ENCODE peak calls at places on chromosomes 12 and 14, in ten cellular contexts. O, C, W, F, G, V, I, L, A and J are unnamed samples.

GRCh38 chr12:106302401-106303201 is at the start of gene TCP11L2:
- DNase-seq in O (no peak), C (peak; percentile 93), A (peak; percentile 82), W (peak; percentile 87), I (peak; percentile 72), G (peak; percentile 94), F (peak; percentile 94), L (peak; percentile 90), V (peak; percentile 96), J (no peak)

GRCh38 chr12:1502856-1503255 is 91.5 kb downstream of the FBXL14 start:
- DNase-seq in A (no peak), L (no peak), G (no peak), V (peak; percentile 39), F (no peak), W (no peak), O (no peak), C (no peak), I (no peak), J (no peak)

GRCh38 chr12:20601668-20602280 is 93.4 kb upstream of the SLCO1C1 start:
- DNase-seq in V (peak; percentile 39), I (no peak), F (no peak), G (peak; percentile 26), L (no peak), W (peak; percentile 48), C (no peak), O (no peak), A (no peak), J (peak; percentile 45)

GRCh38 chr12:51955702-51956101 is 4.2 kb downstream of the ACVR1B start:
- DNase-seq in C (no peak), G (no peak), V (no peak), I (no peak), W (no peak), F (no peak), L (no peak), O (no peak), A (no peak), J (no peak)

GRCh38 chr14:57961793-57962075 is 95.8 kb upstream of the SLC35F4 start:
- DNase-seq in I (no peak), V (no peak), L (no peak), G (no peak), W (no peak), F (no peak), C (no peak), O (no peak), A (no peak), J (no peak)

GRCh38 chr12:88805692-88806091 is 225.4 kb upstream of the KITLG start:
- DNase-seq in I (no peak), G (no peak), V (peak; percentile 27), W (no peak), C (no peak), F (no peak), O (no peak), L (no peak), A (peak; percentile 3), J (no peak)

GRCh38 chr12:131618303-131618658 is 92.6 kb upstream of the SFSWAP start:
- DNase-seq in C (no peak), F (peak; percentile 34), O (no peak), G (no peak), W (no peak), V (no peak), A (peak; percentile 76), I (no peak), L (no peak), J (no peak)

GRCh38 chr12:72295744-72296143 is 23.6 kb downstream of the TRHDE start:
- DNase-seq in I (no peak), G (no peak), W (no peak), A (no peak), V (peak; percentile 14), F (no peak), L (no peak), C (no peak), O (no peak), J (no peak)

GRCh38 chr14:33063521-33063920 is 124.8 kb downstream of the NPAS3 start:
- DNase-seq in I (no peak), C (no peak), G (no peak), O (no peak), F (no peak), A (no peak), W (no peak), V (no peak), L (no peak), J (no peak)

GRCh38 chr12:111936869-111937268 is 76.1 kb downstream of the TMEM116 start:
- DNase-seq in C (no peak), O (no peak), V (no peak), I (no peak), W (no peak), F (no peak), G (no peak), L (no peak), A (no peak), J (no peak)

GRCh38 chr12:82740129-82741000 is 53.7 kb downstream of the TMTC2 start:
- DNase-seq in L (no peak), W (no peak), O (no peak), A (peak; percentile 44), G (no peak), F (no peak), I (no peak), C (no peak), V (peak; percentile 86), J (no peak)

GRCh38 chr14:64465856-64466554 is 706 bp downstream of the AKAP5 start:
- DNase-seq in C (no peak), F (no peak), O (no peak), G (peak; percentile 27), W (peak; percentile 50), L (no peak), A (peak; percentile 74), I (no peak), V (peak; percentile 70), J (no peak)

GRCh38 chr12:75735853-75736252 is 224.4 kb upstream of the KRR1 start:
- DNase-seq in O (no peak), L (no peak), F (no peak), W (peak; percentile 38), A (no peak), I (no peak), G (no peak), C (no peak), V (no peak), J (no peak)

GRCh38 chr14:81766597-81766996 is 232.9 kb upstream of the SEL1L start:
- DNase-seq in I (no peak), A (peak; percentile 22), F (no peak), O (no peak), C (no peak), L (no peak), W (no peak), V (no peak), G (no peak), J (no peak)

GRCh38 chr14:49972840-49973239 is 80.0 kb downstream of the ARF6 start:
- DNase-seq in O (no peak), A (no peak), W (no peak), V (peak; percentile 68), G (peak; percentile 44), C (no peak), I (no peak), F (peak; percentile 66), L (peak; percentile 58), J (no peak)

GRCh38 chr12:52259850-52260249 is 14.6 kb upstream of the KRT86 start:
- DNase-seq in A (no peak), O (no peak), I (no peak), F (no peak), W (no peak), V (no peak), G (no peak), L (no peak), C (no peak), J (no peak)

GRCh38 chr12:24603371-24603770 is 345.5 kb downstream of the BCAT1 start:
- DNase-seq in F (no peak), C (no peak), O (no peak), A (no peak), W (no peak), V (no peak), G (no peak), L (no peak), I (no peak), J (no peak)

GRCh38 chr12:28090835-28091234 is 99.4 kb upstream of the CCDC91 start:
- DNase-seq in O (no peak), W (no peak), F (no peak), V (no peak), L (no peak), A (no peak), G (no peak), I (no peak), C (no peak), J (no peak)

GRCh38 chr12:12900786-12901157 is 9.4 kb downstream of the GPRC5A start:
- DNase-seq in A (no peak), O (no peak), L (no peak), V (no peak), I (no peak), F (no peak), W (no peak), G (no peak), C (no peak), J (no peak)

GRCh38 chr12:106673151-106673550 is 90.3 kb downstream of the RFX4 start:
- DNase-seq in L (no peak), I (no peak), F (no peak), G (no peak), C (no peak), V (no peak), O (no peak), A (no peak), W (no peak), J (no peak)

GRCh38 chr12:114779647-114780046 is 95.7 kb upstream of the TBX3 start:
- DNase-seq in L (no peak), V (no peak), F (no peak), O (no peak), G (no peak), W (no peak), C (no peak), I (no peak), A (no peak), J (no peak)

GRCh38 chr14:61753631-61754030 is 8.6 kb upstream of the SNAPC1 start:
- DNase-seq in F (no peak), W (no peak), V (no peak), G (no peak), C (no peak), A (no peak), O (no peak), L (no peak), I (no peak), J (no peak)